ENCODE peak calls at places on chromosomes 2 and 18, in nine cellular contexts. H is tibial artery, O is RWPE1, Y is ovary, A is AG20443, F is fibroblast of pulmonary artery, T is activated T-helper 1 cell treated with Interleukin-2 at 50 U/mL for 16 hours, I is BJ, M is testis. L is an unnamed sample.

GRCh38 chr2:159044804-159045286 is 76.4 kb downstream of the TANC1 start:
- DNase-seq in H (no peak), O (peak), Y (no peak), A (peak), F (no peak), T (no peak), I (no peak), M (peak), L (peak)

GRCh38 chr2:39431592-39432316 is 5.3 kb downstream of the MAP4K3 start:
- DNase-seq in H (no peak), O (no peak), Y (no peak), A (peak), F (peak), T (no peak), I (no peak), M (no peak), L (no peak)

GRCh38 chr2:215794829-215795546 is 218.4 kb downstream of the MREG start:
- DNase-seq in H (no peak), O (no peak), Y (no peak), A (no peak), F (peak), T (no peak), I (no peak), M (no peak), L (no peak)

GRCh38 chr2:181790716-181791649 is 100.5 kb upstream of the ITPRID2 start:
- DNase-seq in H (no peak), O (peak), Y (no peak), A (peak), F (peak), T (no peak), I (peak), M (no peak), L (peak)

GRCh38 chr2:126804347-126804746 is 94.3 kb upstream of the TEX51 start:
- DNase-seq in H (no peak), O (no peak), Y (no peak), A (no peak), F (no peak), T (no peak), I (no peak), M (no peak), L (no peak)

GRCh38 chr18:32896781-32897547 is 124.1 kb upstream of the KLHL14 start:
- DNase-seq in H (no peak), O (no peak), Y (no peak), A (no peak), F (peak), T (no peak), I (no peak), M (no peak), L (no peak)

GRCh38 chr18:3368193-3368592 is 81.8 kb upstream of the TGIF1 start:
- DNase-seq in H (no peak), O (peak), Y (no peak), A (peak), F (peak), T (no peak), I (peak), M (no peak), L (peak)

GRCh38 chr2:100959225-100959880 is 42.7 kb upstream of the RPL31 start:
- DNase-seq in H (no peak), O (no peak), Y (no peak), A (peak), F (peak), T (no peak), I (peak), M (no peak), L (peak)

GRCh38 chr18:10353791-10354190 is 100.6 kb upstream of the APCDD1 start:
- DNase-seq in H (no peak), O (peak), Y (no peak), A (peak), F (peak), T (no peak), I (peak), M (no peak), L (peak)

GRCh38 chr2:70643715-70644114 is 90.1 kb upstream of the TGFA start:
- DNase-seq in H (no peak), O (peak), Y (no peak), A (peak), F (no peak), T (no peak), I (no peak), M (no peak), L (no peak)

GRCh38 chr18:23141022-23141999 is 6.0 kb downstream of the CABLES1 start:
- DNase-seq in H (no peak), O (no peak), Y (peak), A (no peak), F (peak), T (no peak), I (no peak), M (peak), L (peak)

GRCh38 chr18:26511339-26512071 is 36.8 kb downstream of the KCTD1 start:
- DNase-seq in H (no peak), O (no peak), Y (no peak), A (no peak), F (no peak), T (no peak), I (no peak), M (no peak), L (no peak)

GRCh38 chr18:9017900-9018217 is 84.6 kb upstream of the NDUFV2 start:
- DNase-seq in H (no peak), O (peak), Y (no peak), A (peak), F (no peak), T (no peak), I (no peak), M (no peak), L (no peak)

GRCh38 chr2:12325806-12326205 is 390.9 kb upstream of the TRIB2 start:
- DNase-seq in H (peak), O (peak), Y (no peak), A (no peak), F (peak), T (no peak), I (no peak), M (peak), L (peak)

GRCh38 chr18:13548106-13548819 is 178.1 kb downstream of the FAM210A start:
- DNase-seq in H (no peak), O (no peak), Y (no peak), A (no peak), F (no peak), T (no peak), I (no peak), M (no peak), L (no peak)

GRCh38 chr2:240513544-240514287 is 44.1 kb downstream of the ANKMY1 start:
- DNase-seq in H (peak), O (peak), Y (no peak), A (peak), F (peak), T (peak), I (peak), M (peak), L (peak)

GRCh38 chr18:45365835-45366234 is 249.4 kb upstream of the SLC14A2 start:
- DNase-seq in H (no peak), O (no peak), Y (no peak), A (peak), F (no peak), T (no peak), I (peak), M (no peak), L (no peak)

GRCh38 chr18:79123948-79124347 is 54.8 kb downstream of the ATP9B start:
- DNase-seq in H (no peak), O (no peak), Y (no peak), A (no peak), F (no peak), T (no peak), I (no peak), M (no peak), L (peak)

GRCh38 chr2:38182518-38183013 is 106.6 kb upstream of the CYP1B1 start:
- DNase-seq in H (no peak), O (no peak), Y (no peak), A (no peak), F (no peak), T (no peak), I (no peak), M (no peak), L (no peak)

GRCh38 chr2:9595746-9596145 is 35.1 kb downstream of the YWHAQ start:
- DNase-seq in H (no peak), O (no peak), Y (no peak), A (no peak), F (no peak), T (no peak), I (no peak), M (no peak), L (no peak)

GRCh38 chr2:114354199-114354598 is 88.2 kb upstream of the DPP10 start:
- DNase-seq in H (no peak), O (no peak), Y (no peak), A (no peak), F (no peak), T (no peak), I (no peak), M (no peak), L (no peak)

GRCh38 chr2:96144481-96145027 is 686 bp downstream of the DUSP2 start:
- DNase-seq in H (peak), O (peak), Y (no peak), A (no peak), F (no peak), T (no peak), I (no peak), M (no peak), L (no peak)

GRCh38 chr2:58163913-58164312 is 77.2 kb downstream of the FANCL start:
- DNase-seq in H (no peak), O (no peak), Y (no peak), A (no peak), F (no peak), T (no peak), I (no peak), M (no peak), L (no peak)

GRCh38 chr2:241560883-241561474 is 2.4 kb downstream of the BOK start:
- DNase-seq in H (peak), O (no peak), Y (no peak), A (no peak), F (peak), T (no peak), I (no peak), M (peak), L (peak)

GRCh38 chr2:73907840-73908452 is 15.1 kb downstream of the ACTG2 start:
- DNase-seq in H (no peak), O (no peak), Y (no peak), A (peak), F (no peak), T (peak), I (no peak), M (no peak), L (peak)

GRCh38 chr2:98063289-98063688 is 23.7 kb upstream of the VWA3B start:
- DNase-seq in H (no peak), O (no peak), Y (no peak), A (no peak), F (no peak), T (no peak), I (no peak), M (no peak), L (no peak)

GRCh38 chr2:205972113-205972512 is 113.9 kb downstream of the INO80D start:
- DNase-seq in H (no peak), O (no peak), Y (no peak), A (no peak), F (no peak), T (no peak), I (no peak), M (no peak), L (no peak)

GRCh38 chr2:227717687-227718567 is at the start of gene SLC19A3:
- DNase-seq in H (peak), O (peak), Y (peak), A (peak), F (peak), T (no peak), I (no peak), M (peak), L (peak)

GRCh38 chr2:174059875-174060226 is 94.7 kb upstream of the SP3 start:
- DNase-seq in H (no peak), O (no peak), Y (no peak), A (no peak), F (no peak), T (no peak), I (no peak), M (no peak), L (peak)

GRCh38 chr2:113854208-113854607 is 35.7 kb upstream of the ACTR3 start:
- DNase-seq in H (no peak), O (no peak), Y (no peak), A (no peak), F (no peak), T (no peak), I (no peak), M (no peak), L (no peak)

GRCh38 chr2:54457326-54458023 is 1.3 kb downstream of the SPTBN1 start:
- DNase-seq in H (no peak), O (no peak), Y (peak), A (peak), F (no peak), T (no peak), I (no peak), M (peak), L (peak)

GRCh38 chr2:201950606-201951005 is 83.0 kb upstream of the FZD7 start:
- DNase-seq in H (no peak), O (no peak), Y (no peak), A (peak), F (no peak), T (no peak), I (no peak), M (no peak), L (no peak)

GRCh38 chr2:65096948-65097347 is 33.0 kb downstream of the RAB1A start:
- DNase-seq in H (no peak), O (no peak), Y (no peak), A (no peak), F (peak), T (no peak), I (no peak), M (no peak), L (no peak)

GRCh38 chr2:178553047-178553446 is 72.8 kb downstream of the PLEKHA3 start:
- DNase-seq in H (no peak), O (peak), Y (no peak), A (peak), F (peak), T (no peak), I (peak), M (no peak), L (peak)